ENCODE peak calls at places on chromosomes 6 and 20, in four cellular contexts. S is HepG2, J is H1, P is GM12892. G is an unnamed sample.

GRCh38 chr6:47414517-47415167 is 62.9 kb upstream of the CD2AP start:
- DNase-seq in S (peak), J (no peak), P (no peak), G (no peak)

GRCh38 chr6:7236312-7237209 is 76.4 kb downstream of the SSR1 start:
- DNase-seq in J (no peak), S (no peak), P (no peak), G (no peak)

GRCh38 chr20:9280654-9281053 is 211.8 kb downstream of the PLCB4 start:
- DNase-seq in J (no peak), P (no peak), S (no peak), G (no peak)

GRCh38 chr20:34578521-34579147 is 20.1 kb downstream of the MAP1LC3A start:
- DNase-seq in S (no peak), P (no peak), J (no peak), G (no peak)

GRCh38 chr6:112574190-112574589 is 227.1 kb downstream of the RFPL4B start:
- DNase-seq in P (no peak), J (no peak), S (no peak), G (no peak)

GRCh38 chr20:56624786-56625681 is 4.1 kb upstream of the TFAP2C start:
- DNase-seq in P (no peak), J (no peak), S (no peak), G (no peak)

GRCh38 chr6:7243188-7243942 is 69.6 kb downstream of the SSR1 start:
- DNase-seq in J (no peak), S (peak), P (no peak), G (peak)

GRCh38 chr6:169454204-169454871 is 200.7 kb upstream of the THBS2 start:
- DNase-seq in S (peak), P (no peak), J (no peak), G (no peak)

GRCh38 chr6:105136433-105137350 is 43.1 kb downstream of the POPDC3 start:
- DNase-seq in P (peak), J (peak), S (no peak), G (peak)

GRCh38 chr6:138795809-138796469 is at the start of gene ECT2L:
- DNase-seq in J (peak), S (no peak), P (no peak), G (no peak)

GRCh38 chr6:13273931-13274706 is 54.2 kb downstream of the TBC1D7 start:
- DNase-seq in S (no peak), P (peak), J (no peak), G (no peak)

GRCh38 chr6:1477432-1478090 is 88.2 kb downstream of the FOXF2 start:
- DNase-seq in P (no peak), S (no peak), J (no peak), G (no peak)

GRCh38 chr6:143441680-143442359 is 8.7 kb downstream of the ADAT2 start:
- DNase-seq in P (no peak), S (no peak), J (no peak), G (no peak)

GRCh38 chr20:49424536-49424935 is 57.9 kb downstream of the KCNB1 start:
- DNase-seq in J (no peak), P (no peak), S (no peak), G (no peak)

GRCh38 chr6:130466744-130467052 is 100.9 kb downstream of the TMEM200A start:
- DNase-seq in P (no peak), J (no peak), S (no peak), G (no peak)

GRCh38 chr6:87784690-87785089 is 82.7 kb upstream of the AKIRIN2 start:
- DNase-seq in P (no peak), S (peak), J (no peak), G (no peak)
- TF ChIP-seq POLR2AphosphoS5 in P (no peak), S (no peak), J (no peak), G (no peak)

DNA sequence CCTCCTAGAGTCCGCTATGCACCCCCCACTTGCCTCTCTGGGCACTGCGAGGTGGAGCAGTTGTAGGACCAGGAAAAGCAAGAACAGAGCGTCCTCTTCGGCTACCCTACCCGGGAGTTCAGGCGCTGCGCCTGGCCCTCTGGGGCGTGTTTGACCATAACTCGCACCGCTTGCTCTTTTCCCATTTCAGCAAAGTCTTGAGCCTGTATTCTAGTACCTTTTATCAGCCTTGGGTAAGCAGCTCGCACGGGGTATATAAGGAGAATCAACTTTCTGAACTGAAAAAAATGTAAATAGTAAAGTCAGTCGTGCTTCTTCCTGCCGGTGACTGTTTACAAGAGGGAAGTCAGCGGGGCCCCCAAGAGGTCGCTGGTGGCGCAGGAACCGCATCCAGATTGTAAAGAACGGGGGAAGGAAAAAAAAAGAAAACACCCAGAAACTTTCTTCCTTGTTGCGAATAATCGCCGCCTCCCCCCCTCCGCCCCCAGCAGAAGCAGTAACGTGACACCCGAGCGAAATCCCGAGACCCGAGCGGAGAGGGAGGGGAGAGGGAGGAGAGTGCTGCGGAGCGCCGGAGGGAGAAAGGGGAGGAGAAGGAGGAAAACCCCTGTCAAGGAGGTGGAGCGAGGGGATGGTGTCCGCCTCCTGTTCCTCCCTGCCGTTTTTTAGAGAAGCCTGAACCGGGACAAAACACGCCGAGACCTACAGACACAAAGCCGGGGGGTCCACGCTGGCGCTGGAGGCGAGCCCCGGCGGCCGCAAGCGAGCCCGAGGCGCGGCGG is at the start of gene UST:
- DNase-seq in J (peak), S (no peak), P (peak), G (no peak)
- TF ChIP-seq POLR2A in J (no peak), S (no peak), P (no peak), G (no peak)

GRCh38 chr6:106972500-106972899 is 2.0 kb downstream of the CD24 start:
- DNase-seq in S (no peak), P (no peak), J (no peak), G (no peak)
- TF ChIP-seq TAF1 in S (no peak), P (no peak), J (peak), G (no peak)

GRCh38 chr20:58116505-58116904 is 111.9 kb downstream of the ANKRD60 start:
- DNase-seq in J (no peak), P (no peak), S (no peak), G (no peak)

GRCh38 chr20:58109918-58110635 is 118.4 kb downstream of the ANKRD60 start:
- DNase-seq in P (no peak), S (no peak), J (no peak), G (no peak)

GRCh38 chr20:58111340-58112016 is 117.0 kb downstream of the ANKRD60 start:
- DNase-seq in J (no peak), S (no peak), P (no peak), G (no peak)

GRCh38 chr20:58112017-58112781 is 116.3 kb downstream of the ANKRD60 start:
- DNase-seq in J (no peak), S (no peak), P (no peak), G (no peak)

GRCh38 chr20:58113706-58114105 is 114.7 kb downstream of the ANKRD60 start:
- DNase-seq in J (no peak), S (no peak), P (no peak), G (no peak)
- TF ChIP-seq POLR2AphosphoS5 in J (no peak), S (no peak), P (no peak), G (no peak)

DNA sequence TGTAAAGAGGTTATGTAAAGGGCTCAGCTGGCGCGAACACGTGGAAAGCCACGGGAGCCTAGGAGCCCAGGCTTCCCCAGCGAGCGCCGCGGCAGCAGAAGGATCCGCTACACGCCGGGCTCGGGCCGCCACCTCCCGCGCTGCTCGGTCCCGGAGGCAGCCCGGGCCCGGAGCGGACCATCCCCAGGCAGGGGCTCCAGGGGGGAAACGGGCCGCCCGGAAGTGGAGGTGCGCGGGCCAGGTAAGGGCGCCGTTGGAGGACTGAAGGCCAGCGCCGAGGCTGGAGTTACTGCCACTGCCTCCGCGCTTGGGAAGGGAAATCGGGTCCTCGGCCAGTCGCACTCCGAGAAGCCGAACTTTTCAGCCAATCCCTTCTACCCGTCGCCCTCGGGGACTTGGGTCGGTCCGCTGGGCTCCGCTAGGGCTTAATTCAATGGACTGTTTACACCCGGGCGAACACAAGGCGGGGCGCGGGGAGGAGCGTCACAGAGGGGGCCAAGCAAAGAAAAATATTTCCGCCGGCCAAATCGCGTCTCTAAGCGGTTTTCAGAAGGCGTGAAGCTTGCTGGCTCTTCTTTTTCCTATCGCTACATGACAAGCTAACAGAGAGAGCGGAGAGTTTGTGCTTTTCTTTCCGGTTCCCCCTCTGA is 433 bp downstream of the STK35 start:
- DNase-seq in S (peak), J (peak), P (peak), G (peak)
- TF ChIP-seq POLR2A in S (peak), J (peak), P (peak), G (peak)

GRCh38 chr6:108846628-108847027 is 1.6 kb upstream of the ARMC2 start:
- DNase-seq in P (no peak), J (no peak), S (no peak), G (no peak)

GRCh38 chr6:108848116-108848868 is at the start of gene ARMC2:
- DNase-seq in S (peak), J (peak), P (peak), G (peak)

GRCh38 chr6:108847738-108848115 is 495 bp upstream of the ARMC2 start:
- DNase-seq in S (no peak), P (no peak), J (no peak), G (no peak)

GRCh38 chr6:108853077-108853476 is 4.9 kb downstream of the ARMC2 start:
- DNase-seq in P (no peak), S (no peak), J (no peak), G (no peak)

GRCh38 chr6:108850669-108851467 is 2.6 kb downstream of the ARMC2 start:
- DNase-seq in J (no peak), S (peak), P (no peak), G (no peak)
- TF ChIP-seq TAF1 in J (no peak), S (no peak), P (no peak), G (no peak)

GRCh38 chr6:43776799-43777776 is 7.1 kb downstream of the VEGFA start:
- DNase-seq in P (no peak), S (no peak), J (no peak), G (no peak)

GRCh38 chr6:43778976-43779863 is 9.2 kb downstream of the VEGFA start:
- DNase-seq in S (no peak), J (no peak), P (no peak), G (no peak)

GRCh38 chr6:43779864-43780260 is 9.9 kb downstream of the VEGFA start:
- DNase-seq in J (no peak), S (no peak), P (no peak), G (no peak)

GRCh38 chr6:43780293-43780692 is 10.3 kb downstream of the VEGFA start:
- DNase-seq in S (no peak), P (no peak), J (no peak), G (no peak)

DNA sequence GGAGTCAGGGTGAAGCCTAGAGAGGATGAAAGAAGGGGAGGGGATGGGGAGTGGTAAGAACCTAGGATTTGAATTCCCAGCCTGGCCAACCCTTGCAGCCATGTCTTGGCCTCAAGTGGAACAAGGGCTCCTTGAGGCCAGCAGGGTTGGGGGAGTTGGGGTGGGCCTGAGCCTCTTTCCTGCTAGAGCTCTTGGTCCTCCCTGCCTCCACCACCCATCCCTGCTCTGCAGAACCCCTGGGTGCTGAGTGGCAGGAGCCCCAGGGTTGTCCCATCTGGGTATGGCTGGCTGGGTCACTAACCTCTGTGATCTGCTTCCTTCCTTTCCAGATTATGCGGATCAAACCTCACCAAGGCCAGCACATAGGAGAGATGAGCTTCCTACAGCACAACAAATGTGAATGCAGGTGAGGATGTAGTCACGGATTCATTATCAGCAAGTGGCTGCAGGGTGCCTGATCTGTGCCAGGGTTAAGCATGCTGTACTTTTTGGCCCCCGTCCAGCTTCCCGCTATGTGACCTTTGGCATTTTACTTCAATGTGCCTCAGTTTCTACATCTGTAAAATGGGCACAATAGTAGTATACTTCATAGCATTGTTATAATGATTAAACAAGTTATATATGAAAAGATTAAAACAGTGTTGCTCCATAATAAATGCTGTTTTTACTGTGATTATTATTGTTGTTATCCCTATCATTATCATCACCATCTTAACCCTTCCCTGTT is 8.3 kb downstream of the VEGFA start:
- DNase-seq in S (no peak), P (no peak), J (no peak), G (no peak)
- TF ChIP-seq POLR2AphosphoS5 in S (no peak), P (no peak), J (no peak), G (no peak)

GRCh38 chr6:39821739-39822532 is 29.8 kb downstream of the DAAM2 start:
- DNase-seq in S (no peak), P (no peak), J (no peak), G (no peak)

GRCh38 chr6:39819226-39819625 is 27.1 kb downstream of the DAAM2 start:
- DNase-seq in J (no peak), P (no peak), S (no peak), G (no peak)

GRCh38 chr6:39819676-39820075 is 27.5 kb downstream of the DAAM2 start:
- DNase-seq in P (no peak), J (no peak), S (no peak), G (no peak)

GRCh38 chr6:39820553-39820952 is 28.4 kb downstream of the DAAM2 start:
- DNase-seq in P (no peak), J (no peak), S (no peak), G (no peak)

DNA sequence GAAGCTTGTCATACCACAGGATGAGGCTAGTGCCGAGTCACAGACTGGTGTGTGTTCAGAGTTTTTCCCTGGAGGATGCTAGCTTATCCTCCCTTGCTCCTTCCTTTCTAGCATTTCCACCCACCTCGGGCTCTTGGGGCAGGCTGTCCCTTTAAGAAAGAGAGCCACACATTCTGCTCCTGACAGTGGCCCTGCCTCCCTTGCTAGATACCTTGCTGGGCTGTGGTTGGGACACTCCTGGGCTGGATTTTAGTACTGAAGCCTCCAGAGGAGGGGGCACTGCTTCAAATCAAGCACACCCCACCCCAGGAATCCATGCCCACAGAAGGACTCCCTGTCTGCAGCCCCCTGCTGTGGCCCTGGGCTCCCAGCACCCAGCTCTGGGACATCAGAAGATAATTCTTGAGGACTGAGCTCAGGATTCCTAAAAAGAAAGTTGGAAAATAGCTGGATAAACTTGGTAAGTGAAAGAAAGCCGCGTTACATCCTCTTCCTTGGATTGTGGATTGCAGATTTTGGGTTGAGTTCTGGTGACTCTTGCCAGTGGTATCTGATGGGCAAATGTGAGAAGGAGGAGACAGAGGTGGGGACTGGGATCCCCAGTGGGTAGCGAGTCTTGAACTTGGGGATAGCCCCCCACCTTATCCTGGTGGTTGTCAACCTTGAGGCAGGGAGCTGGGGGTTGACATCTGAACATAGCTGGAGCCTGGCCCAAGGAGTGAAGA is 29.0 kb downstream of the DAAM2 start:
- DNase-seq in J (no peak), S (no peak), P (no peak), G (no peak)
- TF ChIP-seq POLR2A in J (no peak), S (no peak), P (no peak), G (no peak)

GRCh38 chr20:17872920-17873319 is 95.7 kb downstream of the SNX5 start:
- DNase-seq in P (no peak), S (no peak), J (no peak), G (no peak)

GRCh38 chr20:17873410-17874270 is 95.0 kb downstream of the SNX5 start:
- DNase-seq in J (no peak), P (no peak), S (peak), G (no peak)

GRCh38 chr20:17875981-17876385 is 92.6 kb downstream of the SNX5 start:
- DNase-seq in S (no peak), J (no peak), P (no peak), G (no peak)

GRCh38 chr20:17875106-17875980 is 93.3 kb downstream of the SNX5 start:
- DNase-seq in J (no peak), P (no peak), S (peak), G (no peak)

DNA sequence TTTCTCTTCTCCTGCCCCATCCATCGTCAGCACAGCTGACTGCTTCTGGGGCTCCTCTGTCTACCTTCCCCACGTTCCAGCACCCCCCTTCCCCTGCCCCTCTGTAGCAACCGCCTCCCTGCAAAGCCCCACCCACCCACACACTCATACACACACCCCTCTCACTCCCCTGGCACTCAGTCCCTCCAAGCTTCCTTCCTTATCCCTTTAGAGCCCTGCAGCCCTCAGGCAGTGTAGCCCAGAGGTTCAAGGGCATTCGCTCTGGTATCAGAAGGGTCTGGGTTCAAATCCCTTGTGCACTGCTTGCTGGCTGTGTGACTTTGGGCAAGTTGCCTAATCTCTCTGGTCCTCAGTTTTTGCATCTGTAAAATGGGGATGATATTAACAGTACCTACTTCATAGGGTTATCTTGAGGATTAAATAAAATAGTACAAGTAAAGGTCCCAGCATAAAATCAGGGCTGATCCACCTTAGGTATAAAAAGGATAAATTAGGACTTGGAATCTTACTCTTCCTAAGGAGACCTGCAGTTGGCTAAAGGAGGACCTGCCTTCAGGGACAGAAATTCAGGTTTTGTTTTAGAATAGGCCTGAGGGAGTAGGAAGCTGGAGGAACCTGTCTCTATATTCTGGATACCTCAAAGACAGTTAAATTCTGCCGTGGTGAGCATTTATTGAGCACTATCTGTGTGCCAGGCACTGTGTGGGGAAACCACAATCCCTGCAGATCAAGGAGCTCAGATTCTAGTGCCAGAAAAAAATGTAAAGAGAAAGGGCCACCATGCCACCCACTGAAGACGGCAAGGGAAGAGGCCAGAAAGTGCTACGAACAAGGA is 94.1 kb downstream of the SNX5 start:
- DNase-seq in P (no peak), S (no peak), J (no peak), G (no peak)
- TF ChIP-seq TAF1 in P (no peak), S (no peak), J (no peak), G (no peak)